ENCODE peak calls at places on chromosomes 11 and 22, in nine cellular contexts. One of them, this sample, is unnamed. For H3K4me1, the result is how much of the 10 kb centered on the place peaks cover.

GRCh38 chr11:69948256-69949141 is 129.3 kb upstream of the FGF3 start:
- DNase-seq in uterus: no peak
- DNase-seq in sigmoid colon: no peak
- DNase-seq in adrenal gland: no peak
- DNase-seq in prostate gland: no peak
- DNase-seq in GM12878: no peak
- DNase-seq in breast epithelium: no peak
- DNase-seq in stomach: peak
- DNase-seq in transverse colon: peak
- DNase-seq in this sample: no peak

GRCh38 chr22:32591620-32592019 is 117.0 kb downstream of the FBXO7 start:
- DNase-seq in uterus: no peak
- DNase-seq in transverse colon: no peak
- DNase-seq in prostate gland: no peak
- DNase-seq in breast epithelium: no peak
- DNase-seq in stomach: no peak
- DNase-seq in sigmoid colon: no peak
- DNase-seq in GM12878: no peak
- DNase-seq in adrenal gland: no peak
- DNase-seq in this sample: no peak

GRCh38 chr11:28463826-28464225 is 355.6 kb downstream of the METTL15 start:
- DNase-seq in transverse colon: no peak
- DNase-seq in breast epithelium: no peak
- DNase-seq in stomach: no peak
- DNase-seq in prostate gland: no peak
- DNase-seq in uterus: no peak
- DNase-seq in GM12878: no peak
- DNase-seq in adrenal gland: no peak
- DNase-seq in sigmoid colon: no peak
- DNase-seq in this sample: no peak

GRCh38 chr11:111944651-111945051 is 7.5 kb downstream of the DIXDC1 start:
- DNase-seq in stomach: no peak
- DNase-seq in GM12878: no peak
- DNase-seq in prostate gland: no peak
- DNase-seq in transverse colon: no peak
- DNase-seq in adrenal gland: no peak
- DNase-seq in sigmoid colon: no peak
- DNase-seq in uterus: no peak
- DNase-seq in breast epithelium: no peak
- DNase-seq in this sample: no peak

GRCh38 chr22:37636186-37636948 is 3.1 kb upstream of the SH3BP1 start:
- DNase-seq in transverse colon: peak
- DNase-seq in prostate gland: no peak
- DNase-seq in breast epithelium: no peak
- DNase-seq in uterus: no peak
- DNase-seq in sigmoid colon: no peak
- DNase-seq in GM12878: no peak
- DNase-seq in stomach: peak
- DNase-seq in adrenal gland: no peak
- DNase-seq in this sample: no peak

GRCh38 chr22:46272196-46272595 is 4.4 kb downstream of the TTC38 start:
- DNase-seq in stomach: no peak
- DNase-seq in adrenal gland: no peak
- DNase-seq in prostate gland: no peak
- DNase-seq in GM12878: no peak
- DNase-seq in sigmoid colon: no peak
- DNase-seq in transverse colon: no peak
- DNase-seq in uterus: no peak
- DNase-seq in breast epithelium: no peak
- DNase-seq in this sample: no peak

GRCh38 chr11:20363500-20364411 is at the start of gene HTATIP2:
- DNase-seq in uterus: peak
- DNase-seq in stomach: peak
- DNase-seq in adrenal gland: peak
- DNase-seq in GM12878: no peak
- DNase-seq in prostate gland: peak
- DNase-seq in breast epithelium: no peak
- DNase-seq in transverse colon: peak
- DNase-seq in sigmoid colon: peak
- DNase-seq in this sample: peak

GRCh38 chr22:30425616-30426394 is at the start of gene MTFP1:
- DNase-seq in transverse colon: peak
- DNase-seq in breast epithelium: peak
- DNase-seq in adrenal gland: peak
- DNase-seq in GM12878: no peak
- DNase-seq in sigmoid colon: peak
- DNase-seq in uterus: peak
- DNase-seq in stomach: peak
- DNase-seq in prostate gland: peak
- DNase-seq in this sample: peak

GRCh38 chr22:44080936-44081853 is 57.1 kb downstream of the PARVB start:
- DNase-seq in uterus: peak
- DNase-seq in prostate gland: peak
- DNase-seq in GM12878: no peak
- DNase-seq in adrenal gland: peak
- DNase-seq in transverse colon: peak
- DNase-seq in breast epithelium: peak
- DNase-seq in stomach: peak
- DNase-seq in sigmoid colon: peak
- DNase-seq in this sample: peak

GRCh38 chr11:12411806-12412727 is 34.7 kb downstream of the PARVA start:
- DNase-seq in GM12878: no peak
- DNase-seq in uterus: peak
- DNase-seq in stomach: peak
- DNase-seq in adrenal gland: peak
- DNase-seq in breast epithelium: peak
- DNase-seq in sigmoid colon: peak
- DNase-seq in transverse colon: peak
- DNase-seq in prostate gland: no peak
- DNase-seq in this sample: peak

GRCh38 chr11:126122863-126123262 is 60.2 kb upstream of the CDON start:
- DNase-seq in uterus: peak
- DNase-seq in transverse colon: no peak
- DNase-seq in stomach: no peak
- DNase-seq in adrenal gland: no peak
- DNase-seq in GM12878: no peak
- DNase-seq in sigmoid colon: peak
- DNase-seq in prostate gland: no peak
- DNase-seq in breast epithelium: no peak
- DNase-seq in this sample: no peak

GRCh38 chr11:126123686-126124085 is 61.0 kb upstream of the CDON start:
- DNase-seq in prostate gland: no peak
- DNase-seq in adrenal gland: no peak
- DNase-seq in sigmoid colon: no peak
- DNase-seq in breast epithelium: no peak
- DNase-seq in GM12878: no peak
- DNase-seq in transverse colon: no peak
- DNase-seq in uterus: no peak
- DNase-seq in stomach: no peak
- DNase-seq in this sample: no peak

GRCh38 chr11:126118806-126119205 is 56.1 kb upstream of the CDON start:
- DNase-seq in stomach: no peak
- DNase-seq in adrenal gland: no peak
- DNase-seq in breast epithelium: no peak
- DNase-seq in prostate gland: no peak
- DNase-seq in GM12878: no peak
- DNase-seq in uterus: no peak
- DNase-seq in transverse colon: no peak
- DNase-seq in sigmoid colon: peak
- DNase-seq in this sample: no peak

GRCh38 chr11:126124284-126124683 is 61.6 kb upstream of the CDON start:
- DNase-seq in GM12878: no peak
- DNase-seq in uterus: no peak
- DNase-seq in stomach: no peak
- DNase-seq in prostate gland: no peak
- DNase-seq in transverse colon: no peak
- DNase-seq in breast epithelium: no peak
- DNase-seq in sigmoid colon: no peak
- DNase-seq in adrenal gland: no peak
- DNase-seq in this sample: no peak

GRCh38 chr11:126121316-126121715 is 58.6 kb upstream of the CDON start:
- DNase-seq in uterus: no peak
- DNase-seq in breast epithelium: no peak
- DNase-seq in GM12878: no peak
- DNase-seq in stomach: no peak
- DNase-seq in adrenal gland: no peak
- DNase-seq in prostate gland: no peak
- DNase-seq in sigmoid colon: no peak
- DNase-seq in transverse colon: no peak
- DNase-seq in this sample: no peak
- TF ChIP-seq POLR2A in uterus: no peak
- TF ChIP-seq POLR2A in breast epithelium: no peak
- TF ChIP-seq POLR2A in GM12878: no peak
- TF ChIP-seq POLR2A in stomach: no peak
- TF ChIP-seq POLR2A in adrenal gland: no peak
- TF ChIP-seq POLR2A in prostate gland: no peak
- TF ChIP-seq POLR2A in sigmoid colon: no peak
- TF ChIP-seq POLR2A in transverse colon: no peak
- TF ChIP-seq POLR2A in this sample: no peak

GRCh38 chr11:113370634-113371033 is 16.9 kb upstream of the ANKK1 start:
- DNase-seq in prostate gland: no peak
- DNase-seq in transverse colon: no peak
- DNase-seq in uterus: no peak
- DNase-seq in sigmoid colon: no peak
- DNase-seq in stomach: no peak
- DNase-seq in breast epithelium: no peak
- DNase-seq in adrenal gland: no peak
- DNase-seq in GM12878: no peak
- DNase-seq in this sample: no peak
- H3K27ac ChIP-seq in prostate gland: no peak
- H3K27ac ChIP-seq in transverse colon: no peak
- H3K27ac ChIP-seq in uterus: no peak
- H3K27ac ChIP-seq in sigmoid colon: no peak
- H3K27ac ChIP-seq in stomach: no peak
- H3K27ac ChIP-seq in breast epithelium: no peak
- H3K27ac ChIP-seq in adrenal gland: peak
- H3K27ac ChIP-seq in GM12878: no peak
- H3K27ac ChIP-seq in this sample: no peak

GRCh38 chr22:19121631-19122142 is 525 bp downstream of the DGCR2 start:
- DNase-seq in uterus: peak
- DNase-seq in GM12878: no peak
- DNase-seq in sigmoid colon: peak
- DNase-seq in prostate gland: peak
- DNase-seq in stomach: peak
- DNase-seq in breast epithelium: peak
- DNase-seq in transverse colon: peak
- DNase-seq in adrenal gland: peak
- DNase-seq in this sample: peak

GRCh38 chr22:19118601-19118880 is 3.7 kb downstream of the DGCR2 start:
- DNase-seq in prostate gland: no peak
- DNase-seq in sigmoid colon: no peak
- DNase-seq in GM12878: no peak
- DNase-seq in breast epithelium: no peak
- DNase-seq in uterus: no peak
- DNase-seq in adrenal gland: no peak
- DNase-seq in transverse colon: no peak
- DNase-seq in stomach: no peak
- DNase-seq in this sample: no peak

GRCh38 chr22:19120829-19121630 is 1.2 kb downstream of the DGCR2 start:
- DNase-seq in uterus: no peak
- DNase-seq in transverse colon: peak
- DNase-seq in sigmoid colon: no peak
- DNase-seq in stomach: peak
- DNase-seq in breast epithelium: peak
- DNase-seq in adrenal gland: peak
- DNase-seq in GM12878: no peak
- DNase-seq in prostate gland: peak
- DNase-seq in this sample: peak

GRCh38 chr22:19122143-19122751 is at the start of gene DGCR2:
- DNase-seq in breast epithelium: peak
- DNase-seq in adrenal gland: peak
- DNase-seq in uterus: peak
- DNase-seq in GM12878: peak
- DNase-seq in transverse colon: peak
- DNase-seq in stomach: peak
- DNase-seq in sigmoid colon: peak
- DNase-seq in prostate gland: peak
- DNase-seq in this sample: peak

DNA sequence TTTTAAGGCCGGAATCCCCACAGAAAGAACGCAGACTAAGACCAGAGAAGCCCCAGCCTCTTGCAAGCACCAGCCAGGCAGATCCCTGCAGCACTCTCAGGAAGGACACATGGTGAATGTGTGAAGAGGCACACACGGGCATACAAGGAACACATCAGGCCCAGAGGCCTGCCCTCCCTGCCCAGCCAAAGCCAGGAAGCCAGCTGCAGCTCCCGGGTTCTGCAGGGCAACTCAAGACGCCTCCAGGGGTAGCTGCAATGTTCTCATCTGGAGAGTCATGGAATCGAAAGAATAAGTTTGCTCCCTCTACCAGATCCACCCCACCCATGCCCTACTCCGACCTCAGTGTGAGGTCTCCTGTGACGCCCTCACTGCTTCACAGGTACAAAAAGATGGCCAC is 2.3 kb downstream of the DGCR2 start:
- DNase-seq in adrenal gland: no peak
- DNase-seq in transverse colon: no peak
- DNase-seq in stomach: no peak
- DNase-seq in sigmoid colon: no peak
- DNase-seq in GM12878: no peak
- DNase-seq in prostate gland: no peak
- DNase-seq in uterus: no peak
- DNase-seq in breast epithelium: no peak
- DNase-seq in this sample: no peak
- H3K4me1 ChIP-seq in adrenal gland: half or more
- H3K4me1 ChIP-seq in transverse colon: under half
- H3K4me1 ChIP-seq in stomach: half or more
- H3K4me1 ChIP-seq in sigmoid colon: half or more
- H3K4me1 ChIP-seq in GM12878: under half
- H3K4me1 ChIP-seq in prostate gland: under half
- H3K4me1 ChIP-seq in uterus: under half
- H3K4me1 ChIP-seq in breast epithelium: under half
- H3K4me1 ChIP-seq in this sample: under half

GRCh38 chr22:50505776-50506610 is 1.5 kb downstream of the LMF2 start:
- DNase-seq in transverse colon: no peak
- DNase-seq in breast epithelium: no peak
- DNase-seq in sigmoid colon: peak
- DNase-seq in adrenal gland: no peak
- DNase-seq in stomach: no peak
- DNase-seq in uterus: no peak
- DNase-seq in prostate gland: no peak
- DNase-seq in GM12878: no peak
- DNase-seq in this sample: no peak

GRCh38 chr22:50506611-50507420 is 686 bp downstream of the LMF2 start:
- DNase-seq in prostate gland: no peak
- DNase-seq in transverse colon: no peak
- DNase-seq in stomach: no peak
- DNase-seq in uterus: peak
- DNase-seq in adrenal gland: peak
- DNase-seq in breast epithelium: peak
- DNase-seq in sigmoid colon: peak
- DNase-seq in GM12878: no peak
- DNase-seq in this sample: no peak

GRCh38 chr22:50508897-50509296 is 873 bp downstream of the NCAPH2 start:
- DNase-seq in GM12878: no peak
- DNase-seq in breast epithelium: no peak
- DNase-seq in prostate gland: no peak
- DNase-seq in stomach: no peak
- DNase-seq in uterus: no peak
- DNase-seq in adrenal gland: no peak
- DNase-seq in transverse colon: no peak
- DNase-seq in sigmoid colon: no peak
- DNase-seq in this sample: no peak

GRCh38 chr22:50507991-50508884 is at the start of gene NCAPH2:
- DNase-seq in adrenal gland: peak
- DNase-seq in breast epithelium: peak
- DNase-seq in uterus: peak
- DNase-seq in prostate gland: peak
- DNase-seq in stomach: peak
- DNase-seq in transverse colon: peak
- DNase-seq in sigmoid colon: peak
- DNase-seq in GM12878: peak
- DNase-seq in this sample: peak

GRCh38 chr22:50507421-50507990 is at the start of gene LMF2:
- DNase-seq in uterus: peak
- DNase-seq in prostate gland: peak
- DNase-seq in sigmoid colon: peak
- DNase-seq in adrenal gland: peak
- DNase-seq in stomach: peak
- DNase-seq in GM12878: no peak
- DNase-seq in breast epithelium: peak
- DNase-seq in transverse colon: peak
- DNase-seq in this sample: peak
- TF ChIP-seq POLR2A in uterus: peak
- TF ChIP-seq POLR2A in prostate gland: peak
- TF ChIP-seq POLR2A in sigmoid colon: peak
- TF ChIP-seq POLR2A in adrenal gland: peak
- TF ChIP-seq POLR2A in stomach: no peak
- TF ChIP-seq POLR2A in GM12878: peak
- TF ChIP-seq POLR2A in breast epithelium: no peak
- TF ChIP-seq POLR2A in transverse colon: peak
- TF ChIP-seq POLR2A in this sample: no peak